ENCODE peak calls at places on chromosomes 12 and 14, in seven cellular contexts. I, T, D, A, O, G and J are unnamed samples.
A peak's percentile ranks its signal among the peaks of the same experiment; 100 is the strongest.

GRCh38 chr14:34714320-34715107 is at the start of gene CFL2:
- DNase-seq in G (peak; percentile 91), O (peak; percentile 52), T (peak; percentile 64), I (peak; percentile 97), A (peak; percentile 31), D (peak; percentile 74), J (no peak)

GRCh38 chr12:19299765-19300164 is 139.5 kb upstream of the AEBP2 start:
- DNase-seq in I (no peak), A (no peak), D (peak; percentile 35), G (no peak), T (peak; percentile 4), O (peak; percentile 22), J (no peak)

GRCh38 chr12:12655061-12655460 is 40.9 kb downstream of the GPR19 start:
- DNase-seq in I (no peak), A (no peak), O (no peak), T (no peak), G (no peak), D (no peak), J (no peak)

GRCh38 chr14:39393289-39393688 is 38.9 kb downstream of the FBXO33 start:
- DNase-seq in I (no peak), G (no peak), A (no peak), T (no peak), D (no peak), O (no peak), J (no peak)

GRCh38 chr12:130456375-130457199 is 118.9 kb downstream of the PIWIL1 start:
- DNase-seq in G (no peak), T (no peak), I (peak; percentile 48), O (no peak), A (no peak), D (no peak), J (peak; percentile 80)

GRCh38 chr12:13981296-13981962 is at the start of gene GRIN2B:
- DNase-seq in D (no peak), T (no peak), O (no peak), G (no peak), A (no peak), I (peak; percentile 77), J (no peak)

GRCh38 chr12:39816671-39817185 is 197.1 kb upstream of the ABCD2 start:
- DNase-seq in O (no peak), T (no peak), A (no peak), I (no peak), G (no peak), D (no peak), J (no peak)

GRCh38 chr14:73924337-73924736 is 25.6 kb downstream of the FAM161B start:
- DNase-seq in A (no peak), I (no peak), G (no peak), T (no peak), O (peak; percentile 81), D (no peak), J (no peak)

GRCh38 chr12:88420460-88420859 is 159.8 kb downstream of the KITLG start:
- DNase-seq in T (peak; percentile 93), A (no peak), D (peak; percentile 78), O (peak; percentile 94), G (no peak), I (no peak), J (no peak)

GRCh38 chr14:76203086-76204001 is 51.6 kb downstream of the GPATCH2L start:
- DNase-seq in I (peak; percentile 55), A (no peak), O (peak; percentile 100), T (peak; percentile 90), D (peak; percentile 77), G (no peak), J (no peak)

GRCh38 chr14:29461131-29461530 is 466.5 kb downstream of the PRKD1 start:
- DNase-seq in A (no peak), G (no peak), D (no peak), O (no peak), T (peak; percentile 4), I (no peak), J (no peak)

GRCh38 chr14:92747701-92748258 is 647 bp downstream of the LGMN start:
- DNase-seq in D (no peak), G (no peak), I (no peak), O (no peak), A (no peak), T (peak; percentile 8), J (no peak)

GRCh38 chr12:18651525-18651924 is 86.3 kb downstream of the PLCZ1 start:
- DNase-seq in O (no peak), A (no peak), G (no peak), T (no peak), I (no peak), D (no peak), J (no peak)

GRCh38 chr14:67574806-67575205 is 25.3 kb downstream of the PIGH start:
- DNase-seq in T (no peak), O (no peak), A (no peak), I (no peak), G (no peak), D (no peak), J (peak; percentile 7)

GRCh38 chr12:52945389-52946232 is 3.3 kb upstream of the KRT18 start:
- DNase-seq in T (peak; percentile 48), G (no peak), O (peak; percentile 62), A (no peak), D (peak; percentile 88), I (no peak), J (no peak)

GRCh38 chr14:24366664-24367505 is 1.1 kb upstream of the NFATC4 start:
- DNase-seq in I (peak; percentile 93), A (peak; percentile 58), G (peak; percentile 96), D (peak; percentile 99), O (peak; percentile 89), T (peak; percentile 78), J (peak; percentile 97)

GRCh38 chr14:97180304-97181200 is 383.4 kb downstream of the VRK1 start:
- DNase-seq in I (no peak), A (no peak), D (peak; percentile 3), G (no peak), O (no peak), T (peak; percentile 65), J (peak; percentile 70)

GRCh38 chr12:20274008-20274407 is 94.3 kb upstream of the PDE3A start:
- DNase-seq in G (no peak), A (no peak), I (no peak), D (no peak), O (no peak), T (no peak), J (no peak)

GRCh38 chr12:70788774-70789173 is 131.8 kb downstream of the PTPRR start:
- DNase-seq in O (no peak), I (no peak), G (no peak), D (no peak), A (no peak), T (no peak), J (no peak)

GRCh38 chr12:45259732-45260480 is 44.0 kb downstream of the ANO6 start:
- DNase-seq in O (peak; percentile 84), A (no peak), T (peak; percentile 25), I (no peak), D (peak; percentile 43), G (no peak), J (no peak)

GRCh38 chr12:113887906-113888305 is 78.2 kb downstream of the RBM19 start:
- DNase-seq in I (no peak), O (no peak), T (no peak), D (no peak), G (no peak), A (no peak), J (no peak)

GRCh38 chr12:124392271-124392990 is 97.5 kb downstream of the RFLNA start:
- DNase-seq in I (peak; percentile 86), O (peak; percentile 45), G (peak; percentile 82), A (no peak), D (no peak), T (peak; percentile 48), J (no peak)

GRCh38 chr14:72782182-72782508 is 111.8 kb downstream of the DPF3 start:
- DNase-seq in A (no peak), I (no peak), G (no peak), D (no peak), T (no peak), O (no peak), J (no peak)

GRCh38 chr14:96285667-96286066 is 29.7 kb downstream of the BDKRB1 start:
- DNase-seq in T (no peak), A (no peak), D (peak; percentile 76), O (peak; percentile 91), I (no peak), G (no peak), J (peak; percentile 55)

GRCh38 chr14:76348898-76349297 is 27.0 kb upstream of the ESRRB start:
- DNase-seq in A (no peak), T (peak; percentile 86), D (peak; percentile 56), I (no peak), G (peak; percentile 70), O (peak; percentile 29), J (no peak)

GRCh38 chr12:25253371-25254068 is 2.8 kb upstream of the KRAS start:
- DNase-seq in T (no peak), D (no peak), A (no peak), I (no peak), G (no peak), O (no peak), J (no peak)
- TF ChIP-seq CTCF in T (no peak), D (no peak), A (no peak), I (no peak), G (no peak), O (no peak), J (no peak)

GRCh38 chr14:104798300-104799238 is 2.3 kb upstream of the ZBTB42 start:
- DNase-seq in O (no peak), D (no peak), G (no peak), I (no peak), A (no peak), T (no peak), J (no peak)

GRCh38 chr14:104800600-104801283 is at the start of gene ZBTB42:
- DNase-seq in A (no peak), D (peak; percentile 48), G (peak; percentile 87), T (peak; percentile 8), O (peak; percentile 48), I (peak; percentile 92), J (no peak)

GRCh38 chr14:104799239-104799599 is 1.7 kb upstream of the ZBTB42 start:
- DNase-seq in I (no peak), O (no peak), G (no peak), D (no peak), A (no peak), T (no peak), J (no peak)

GRCh38 chr14:104801284-104802119 is 601 bp downstream of the ZBTB42 start:
- DNase-seq in D (no peak), I (no peak), O (no peak), A (no peak), G (no peak), T (no peak), J (no peak)

GRCh38 chr14:104799657-104800599 is 973 bp upstream of the ZBTB42 start:
- DNase-seq in T (no peak), I (peak; percentile 94), D (peak; percentile 84), O (peak; percentile 67), G (peak; percentile 93), A (peak; percentile 56), J (no peak)
- TF ChIP-seq CTCF in T (peak; percentile 44), I (peak; percentile 25), D (peak; percentile 9), O (peak; percentile 41), G (peak; percentile 62), A (no peak), J (peak; percentile 57)

GRCh38 chr12:127485528-127485927 is 781.4 kb upstream of the TMEM132C start:
- DNase-seq in I (no peak), T (peak; percentile 96), O (peak; percentile 86), A (no peak), G (no peak), D (no peak), J (no peak)
- TF ChIP-seq CTCF in I (no peak), T (peak; percentile 75), O (peak; percentile 61), A (no peak), G (no peak), D (peak; percentile 40), J (peak; percentile 65)

DNA sequence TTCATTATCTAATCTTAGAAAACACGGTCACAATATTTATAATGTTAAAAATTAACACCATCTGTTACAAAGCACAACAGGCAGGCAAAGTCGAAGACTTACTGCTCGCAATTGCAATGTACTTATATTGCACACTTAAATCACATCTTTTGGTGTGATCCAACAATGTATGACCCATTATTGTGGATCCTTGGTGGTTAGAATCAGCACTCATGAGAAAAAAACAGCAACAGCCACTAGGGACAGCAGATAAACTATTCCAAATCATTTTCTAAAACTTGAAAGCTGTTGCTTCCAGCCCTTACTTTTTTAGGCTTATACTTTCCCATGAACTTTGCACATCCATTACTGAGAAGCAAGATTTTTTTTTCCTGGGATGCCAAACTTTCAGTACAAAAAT is 20.4 kb downstream of the COX16 start:
- DNase-seq in A (no peak), I (no peak), O (no peak), D (no peak), T (no peak), G (no peak), J (no peak)
- TF ChIP-seq CTCF in A (no peak), I (no peak), O (no peak), D (no peak), T (no peak), G (no peak), J (no peak)